ENCODE peak calls at places on chromosomes 2 and 18, in six cellular contexts. One of them, this sample, is unnamed. For H3K4me1, the result is how much of the 10 kb centered on the place peaks cover.

GRCh38 chr2:187915810-187916209 is 361.6 kb upstream of the TFPI start:
- DNase-seq in heart right ventricle: no peak
- DNase-seq in right atrium auricular region: no peak
- DNase-seq in GM23338: no peak
- DNase-seq in PC-3: no peak
- DNase-seq in left ventricle myocardium inferior: no peak
- DNase-seq in this sample: no peak

GRCh38 chr18:6561893-6562292 is 147.2 kb upstream of the L3MBTL4 start:
- DNase-seq in right atrium auricular region: no peak
- DNase-seq in left ventricle myocardium inferior: no peak
- DNase-seq in GM23338: no peak
- DNase-seq in PC-3: no peak
- DNase-seq in heart right ventricle: no peak
- DNase-seq in this sample: no peak

GRCh38 chr18:31679806-31680793 is 4.3 kb downstream of the B4GALT6 start:
- DNase-seq in right atrium auricular region: no peak
- DNase-seq in heart right ventricle: no peak
- DNase-seq in GM23338: no peak
- DNase-seq in PC-3: peak
- DNase-seq in left ventricle myocardium inferior: no peak
- DNase-seq in this sample: no peak

GRCh38 chr2:114127372-114127771 is 237.5 kb downstream of the ACTR3 start:
- DNase-seq in GM23338: no peak
- DNase-seq in left ventricle myocardium inferior: no peak
- DNase-seq in PC-3: no peak
- DNase-seq in heart right ventricle: no peak
- DNase-seq in right atrium auricular region: no peak
- DNase-seq in this sample: no peak

GRCh38 chr2:17107875-17108274 is 410.4 kb downstream of the RAD51AP2 start:
- DNase-seq in PC-3: no peak
- DNase-seq in right atrium auricular region: no peak
- DNase-seq in heart right ventricle: no peak
- DNase-seq in left ventricle myocardium inferior: no peak
- DNase-seq in GM23338: peak
- DNase-seq in this sample: no peak

GRCh38 chr2:1153959-1154358 is 203.3 kb downstream of the SNTG2 start:
- DNase-seq in right atrium auricular region: peak
- DNase-seq in GM23338: no peak
- DNase-seq in left ventricle myocardium inferior: peak
- DNase-seq in heart right ventricle: peak
- DNase-seq in PC-3: no peak
- DNase-seq in this sample: no peak

GRCh38 chr2:28366496-28367282 is 26.0 kb upstream of the FOSL2 start:
- DNase-seq in right atrium auricular region: no peak
- DNase-seq in GM23338: no peak
- DNase-seq in heart right ventricle: peak
- DNase-seq in PC-3: peak
- DNase-seq in left ventricle myocardium inferior: no peak
- DNase-seq in this sample: no peak

GRCh38 chr18:34493099-34493544 is 217.0 kb upstream of the DTNA start:
- DNase-seq in PC-3: peak
- DNase-seq in left ventricle myocardium inferior: peak
- DNase-seq in GM23338: peak
- DNase-seq in right atrium auricular region: peak
- DNase-seq in heart right ventricle: peak
- DNase-seq in this sample: peak

GRCh38 chr2:18742382-18742781 is 153.0 kb upstream of the NT5C1B start:
- DNase-seq in left ventricle myocardium inferior: peak
- DNase-seq in PC-3: no peak
- DNase-seq in heart right ventricle: peak
- DNase-seq in GM23338: peak
- DNase-seq in right atrium auricular region: no peak
- DNase-seq in this sample: no peak

GRCh38 chr18:59921384-59921891 is 21.6 kb downstream of the PMAIP1 start:
- DNase-seq in right atrium auricular region: no peak
- DNase-seq in left ventricle myocardium inferior: no peak
- DNase-seq in GM23338: no peak
- DNase-seq in PC-3: peak
- DNase-seq in heart right ventricle: no peak
- DNase-seq in this sample: peak

GRCh38 chr2:48109491-48110204 is 203.3 kb upstream of the FBXO11 start:
- DNase-seq in GM23338: no peak
- DNase-seq in heart right ventricle: no peak
- DNase-seq in PC-3: peak
- DNase-seq in left ventricle myocardium inferior: no peak
- DNase-seq in right atrium auricular region: no peak
- DNase-seq in this sample: no peak

GRCh38 chr2:224101820-224102630 is 62.9 kb upstream of the SERPINE2 start:
- DNase-seq in right atrium auricular region: no peak
- DNase-seq in heart right ventricle: peak
- DNase-seq in PC-3: peak
- DNase-seq in left ventricle myocardium inferior: no peak
- DNase-seq in GM23338: no peak
- DNase-seq in this sample: peak

GRCh38 chr2:101597347-101597944 is 100.1 kb upstream of the MAP4K4 start:
- DNase-seq in left ventricle myocardium inferior: peak
- DNase-seq in right atrium auricular region: no peak
- DNase-seq in GM23338: no peak
- DNase-seq in PC-3: no peak
- DNase-seq in heart right ventricle: peak
- DNase-seq in this sample: no peak

GRCh38 chr18:78672862-78673446 is 306.7 kb upstream of the SALL3 start:
- DNase-seq in heart right ventricle: no peak
- DNase-seq in GM23338: no peak
- DNase-seq in PC-3: no peak
- DNase-seq in left ventricle myocardium inferior: no peak
- DNase-seq in right atrium auricular region: no peak
- DNase-seq in this sample: no peak

GRCh38 chr2:176297067-176297466 is 27.8 kb downstream of the MTX2 start:
- DNase-seq in heart right ventricle: no peak
- DNase-seq in PC-3: no peak
- DNase-seq in right atrium auricular region: no peak
- DNase-seq in left ventricle myocardium inferior: no peak
- DNase-seq in GM23338: no peak
- DNase-seq in this sample: no peak

GRCh38 chr2:23642516-23642915 is 257.5 kb downstream of the KLHL29 start:
- DNase-seq in right atrium auricular region: no peak
- DNase-seq in GM23338: no peak
- DNase-seq in PC-3: no peak
- DNase-seq in left ventricle myocardium inferior: no peak
- DNase-seq in heart right ventricle: no peak
- DNase-seq in this sample: no peak

GRCh38 chr2:239830718-239831271 is 194.3 kb downstream of the NDUFA10 start:
- DNase-seq in PC-3: no peak
- DNase-seq in left ventricle myocardium inferior: peak
- DNase-seq in GM23338: no peak
- DNase-seq in right atrium auricular region: peak
- DNase-seq in heart right ventricle: no peak
- DNase-seq in this sample: peak

GRCh38 chr18:32424696-32425095 is 46.0 kb downstream of the GAREM1 start:
- DNase-seq in right atrium auricular region: no peak
- DNase-seq in heart right ventricle: no peak
- DNase-seq in PC-3: no peak
- DNase-seq in GM23338: no peak
- DNase-seq in left ventricle myocardium inferior: no peak
- DNase-seq in this sample: no peak

GRCh38 chr2:1855150-1855549 is 110.8 kb upstream of the PXDN start:
- DNase-seq in right atrium auricular region: no peak
- DNase-seq in GM23338: peak
- DNase-seq in left ventricle myocardium inferior: no peak
- DNase-seq in heart right ventricle: no peak
- DNase-seq in PC-3: no peak
- DNase-seq in this sample: peak

GRCh38 chr2:31997653-31998052 is 13.2 kb downstream of the MEMO1 start:
- DNase-seq in heart right ventricle: no peak
- DNase-seq in PC-3: no peak
- DNase-seq in left ventricle myocardium inferior: no peak
- DNase-seq in GM23338: no peak
- DNase-seq in right atrium auricular region: no peak
- DNase-seq in this sample: no peak

GRCh38 chr2:39216495-39217191 is 27.1 kb downstream of the CDKL4 start:
- DNase-seq in GM23338: no peak
- DNase-seq in right atrium auricular region: no peak
- DNase-seq in PC-3: no peak
- DNase-seq in left ventricle myocardium inferior: no peak
- DNase-seq in heart right ventricle: no peak
- DNase-seq in this sample: no peak

GRCh38 chr2:167572895-167573294 is 674.5 kb downstream of the STK39 start:
- DNase-seq in heart right ventricle: no peak
- DNase-seq in PC-3: no peak
- DNase-seq in right atrium auricular region: no peak
- DNase-seq in left ventricle myocardium inferior: no peak
- DNase-seq in GM23338: no peak
- DNase-seq in this sample: no peak

GRCh38 chr2:72334806-72335205 is 187.1 kb upstream of the CYP26B1 start:
- DNase-seq in heart right ventricle: no peak
- DNase-seq in left ventricle myocardium inferior: no peak
- DNase-seq in GM23338: no peak
- DNase-seq in PC-3: no peak
- DNase-seq in right atrium auricular region: no peak
- DNase-seq in this sample: no peak

GRCh38 chr2:72497761-72498160 is 328.1 kb downstream of the EXOC6B start:
- DNase-seq in right atrium auricular region: no peak
- DNase-seq in GM23338: no peak
- DNase-seq in left ventricle myocardium inferior: no peak
- DNase-seq in PC-3: no peak
- DNase-seq in heart right ventricle: no peak
- DNase-seq in this sample: no peak

GRCh38 chr18:42231796-42232195 is 276.8 kb downstream of the PIK3C3 start:
- DNase-seq in PC-3: no peak
- DNase-seq in heart right ventricle: no peak
- DNase-seq in left ventricle myocardium inferior: no peak
- DNase-seq in GM23338: no peak
- DNase-seq in right atrium auricular region: no peak
- DNase-seq in this sample: no peak

GRCh38 chr2:171411791-171412483 is 21.9 kb downstream of the METTL8 start:
- DNase-seq in left ventricle myocardium inferior: no peak
- DNase-seq in GM23338: no peak
- DNase-seq in heart right ventricle: no peak
- DNase-seq in right atrium auricular region: no peak
- DNase-seq in PC-3: no peak
- DNase-seq in this sample: no peak

DNA sequence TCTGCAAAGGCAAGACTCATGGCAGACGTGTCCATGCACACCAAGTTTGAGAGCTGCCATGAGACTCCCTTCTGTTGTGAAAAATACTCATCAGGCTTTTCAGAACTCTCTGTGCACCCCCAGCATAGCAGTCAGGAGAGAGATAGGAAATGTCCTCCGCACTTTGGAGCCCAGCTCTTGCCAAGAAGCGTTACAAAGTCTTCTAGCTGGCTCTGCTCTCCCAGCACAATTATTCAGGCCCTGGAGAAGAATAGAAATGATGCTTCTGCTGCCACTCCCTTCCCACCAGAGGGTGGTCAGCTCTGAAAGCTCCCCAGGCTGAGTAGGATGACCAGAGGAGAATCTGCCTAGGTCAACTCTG is 594.4 kb upstream of the ID2 start:
- DNase-seq in GM23338: no peak
- DNase-seq in PC-3: no peak
- DNase-seq in left ventricle myocardium inferior: no peak
- DNase-seq in heart right ventricle: no peak
- DNase-seq in right atrium auricular region: no peak
- DNase-seq in this sample: no peak
- H3K4me1 ChIP-seq in GM23338: under half
- H3K4me1 ChIP-seq in PC-3: under half
- H3K4me1 ChIP-seq in left ventricle myocardium inferior: under half
- H3K4me1 ChIP-seq in heart right ventricle: under half
- H3K4me1 ChIP-seq in right atrium auricular region: under half
- H3K4me1 ChIP-seq in this sample: under half

GRCh38 chr18:14029512-14029911 is 102.7 kb downstream of the ZNF519 start:
- DNase-seq in right atrium auricular region: no peak
- DNase-seq in GM23338: no peak
- DNase-seq in left ventricle myocardium inferior: no peak
- DNase-seq in PC-3: no peak
- DNase-seq in heart right ventricle: no peak
- DNase-seq in this sample: no peak

GRCh38 chr18:14026199-14026598 is 106.0 kb downstream of the ZNF519 start:
- DNase-seq in PC-3: no peak
- DNase-seq in left ventricle myocardium inferior: no peak
- DNase-seq in right atrium auricular region: no peak
- DNase-seq in heart right ventricle: no peak
- DNase-seq in GM23338: peak
- DNase-seq in this sample: no peak

DNA sequence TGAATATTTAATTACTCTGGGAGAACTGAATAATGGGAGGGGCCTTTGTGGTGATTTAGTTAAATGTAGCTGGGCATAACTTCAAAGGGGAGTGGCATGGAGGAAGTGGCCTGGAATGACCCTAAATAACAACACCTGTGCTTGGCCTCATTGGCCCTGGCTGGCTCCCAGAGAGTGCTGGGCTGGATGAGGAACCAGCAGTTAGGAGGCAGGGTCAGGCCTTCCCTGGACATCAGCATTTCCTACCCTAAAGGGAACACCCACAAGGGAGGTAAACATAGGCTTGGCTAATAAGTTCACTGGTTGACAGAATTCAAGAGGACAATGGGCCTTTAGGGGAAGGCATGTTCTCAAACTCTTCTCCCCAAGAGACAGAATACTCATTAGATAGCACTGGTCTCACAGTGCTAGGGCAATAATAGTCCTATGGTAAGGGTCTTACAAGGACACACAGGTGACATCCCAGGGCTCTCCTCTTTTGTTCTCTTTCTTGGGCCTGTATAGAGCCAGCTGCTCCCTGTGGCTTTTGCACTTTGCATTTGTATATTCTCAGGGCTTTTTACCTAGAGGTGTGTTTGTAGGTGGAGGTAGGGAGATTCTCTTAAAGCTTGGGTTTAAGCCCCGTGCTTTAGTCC is 106.8 kb downstream of the ZNF519 start:
- DNase-seq in left ventricle myocardium inferior: no peak
- DNase-seq in GM23338: peak
- DNase-seq in right atrium auricular region: no peak
- DNase-seq in heart right ventricle: no peak
- DNase-seq in PC-3: no peak
- DNase-seq in this sample: no peak
- H3K4me3 ChIP-seq in left ventricle myocardium inferior: no peak
- H3K4me3 ChIP-seq in GM23338: peak
- H3K4me3 ChIP-seq in right atrium auricular region: no peak
- H3K4me3 ChIP-seq in heart right ventricle: no peak
- H3K4me3 ChIP-seq in PC-3: no peak
- H3K4me3 ChIP-seq in this sample: no peak

GRCh38 chr2:159091381-159091780 is 122.9 kb downstream of the TANC1 start:
- DNase-seq in PC-3: peak
- DNase-seq in right atrium auricular region: no peak
- DNase-seq in heart right ventricle: no peak
- DNase-seq in left ventricle myocardium inferior: no peak
- DNase-seq in GM23338: no peak
- DNase-seq in this sample: no peak
- H3K27ac ChIP-seq in PC-3: peak
- H3K27ac ChIP-seq in right atrium auricular region: peak
- H3K27ac ChIP-seq in heart right ventricle: peak
- H3K27ac ChIP-seq in left ventricle myocardium inferior: peak
- H3K27ac ChIP-seq in GM23338: no peak
- H3K27ac ChIP-seq in this sample: peak

GRCh38 chr2:216317831-216318230 is 54.5 kb downstream of the MARCHF4 start:
- DNase-seq in GM23338: no peak
- DNase-seq in left ventricle myocardium inferior: no peak
- DNase-seq in heart right ventricle: no peak
- DNase-seq in PC-3: no peak
- DNase-seq in right atrium auricular region: no peak
- DNase-seq in this sample: no peak
- H3K4me1 ChIP-seq in GM23338: under half
- H3K4me1 ChIP-seq in left ventricle myocardium inferior: under half
- H3K4me1 ChIP-seq in heart right ventricle: under half
- H3K4me1 ChIP-seq in PC-3: under half
- H3K4me1 ChIP-seq in right atrium auricular region: under half
- H3K4me1 ChIP-seq in this sample: under half